ENCODE peak calls at places on chromosomes 5 and 9, in nine cellular contexts. X is brain microvascular endothelial cell; Z is AG04449; R is AG09309; E is CD8-positive, alpha-beta T cell; B is tibial artery; Y is GM13977; V is upper lobe of right lung; N is GM12865. J is an unnamed sample.

GRCh38 chr9:103397868-103398600 is 402.9 kb downstream of the CYLC2 start:
- DNase-seq in X (peak; percentile 76), Z (no peak), R (no peak), E (no peak), B (no peak), Y (peak; percentile 43), V (no peak), N (peak; percentile 65), J (peak; percentile 65)

GRCh38 chr5:7628248-7628647 is 222.7 kb downstream of the CFAP90 start:
- DNase-seq in X (no peak), Z (no peak), R (no peak), E (no peak), B (no peak), Y (no peak), V (no peak), N (no peak), J (no peak)

GRCh38 chr5:43073597-43074546 is 33.8 kb upstream of the ANXA2R start:
- DNase-seq in X (peak; percentile 41), Z (no peak), R (no peak), E (peak; percentile 22), B (no peak), Y (peak; percentile 59), V (no peak), N (peak; percentile 65), J (peak; percentile 66)

GRCh38 chr9:18485691-18486090 is 11.7 kb downstream of the ADAMTSL1 start:
- DNase-seq in X (peak; percentile 51), Z (no peak), R (no peak), E (no peak), B (no peak), Y (no peak), V (no peak), N (no peak), J (no peak)

GRCh38 chr5:163696270-163696887 is 191.0 kb downstream of the MAT2B start:
- DNase-seq in X (peak; percentile 25), Z (peak; percentile 21), R (peak; percentile 51), E (no peak), B (no peak), Y (peak; percentile 6), V (no peak), N (peak; percentile 67), J (peak; percentile 90)

GRCh38 chr5:35367534-35367933 is 137.2 kb upstream of the PRLR start:
- DNase-seq in X (no peak), Z (no peak), R (no peak), E (no peak), B (no peak), Y (no peak), V (no peak), N (no peak), J (no peak)

GRCh38 chr5:141686648-141687416 is 4.8 kb upstream of the ARAP3 start:
- DNase-seq in X (no peak), Z (no peak), R (no peak), E (no peak), B (no peak), Y (no peak), V (no peak), N (no peak), J (no peak)

GRCh38 chr9:105246656-105247162 is 2.3 kb downstream of the SLC44A1 start:
- DNase-seq in X (no peak), Z (no peak), R (no peak), E (no peak), B (no peak), Y (no peak), V (no peak), N (no peak), J (no peak)

GRCh38 chr9:93326056-93326455 is 125.4 kb upstream of the FAM120A start:
- DNase-seq in X (no peak), Z (no peak), R (no peak), E (no peak), B (no peak), Y (no peak), V (no peak), N (no peak), J (no peak)

GRCh38 chr5:51397996-51398395 is 14.7 kb downstream of the ISL1 start:
- DNase-seq in X (no peak), Z (no peak), R (no peak), E (no peak), B (no peak), Y (no peak), V (no peak), N (no peak), J (no peak)

GRCh38 chr9:6382681-6383080 is 30.3 kb upstream of the UHRF2 start:
- DNase-seq in X (no peak), Z (peak; percentile 5), R (no peak), E (no peak), B (no peak), Y (no peak), V (no peak), N (no peak), J (peak; percentile 54)

GRCh38 chr5:72115277-72115676 is 8.0 kb downstream of the MAP1B start:
- DNase-seq in X (no peak), Z (no peak), R (no peak), E (no peak), B (no peak), Y (no peak), V (no peak), N (no peak), J (no peak)

GRCh38 chr9:134875376-134875775 is 5.2 kb upstream of the FCN2 start:
- DNase-seq in X (no peak), Z (no peak), R (no peak), E (no peak), B (no peak), Y (no peak), V (no peak), N (no peak), J (no peak)

GRCh38 chr5:129053438-129053837 is 41.1 kb upstream of the ISOC1 start:
- DNase-seq in X (no peak), Z (no peak), R (no peak), E (no peak), B (no peak), Y (no peak), V (no peak), N (no peak), J (no peak)
- TF ChIP-seq CTCF in X (no peak), Z (no peak), R (no peak), E (no peak), B (no peak), Y (no peak), V (no peak), N (no peak), J (no peak)

GRCh38 chr9:12699529-12699928 is 6.3 kb downstream of the TYRP1 start:
- DNase-seq in X (no peak), Z (no peak), R (no peak), E (no peak), B (no peak), Y (no peak), V (no peak), N (no peak), J (peak; percentile 29)

GRCh38 chr9:12703996-12704395 is 10.8 kb downstream of the TYRP1 start:
- DNase-seq in X (no peak), Z (no peak), R (no peak), E (no peak), B (no peak), Y (no peak), V (no peak), N (no peak), J (no peak)

GRCh38 chr9:12705738-12706391 is 12.7 kb downstream of the TYRP1 start:
- DNase-seq in X (no peak), Z (no peak), R (no peak), E (no peak), B (no peak), Y (no peak), V (no peak), N (no peak), J (no peak)

GRCh38 chr9:12698986-12699385 is 5.8 kb downstream of the TYRP1 start:
- DNase-seq in X (no peak), Z (no peak), R (no peak), E (no peak), B (no peak), Y (no peak), V (no peak), N (no peak), J (no peak)

DNA sequence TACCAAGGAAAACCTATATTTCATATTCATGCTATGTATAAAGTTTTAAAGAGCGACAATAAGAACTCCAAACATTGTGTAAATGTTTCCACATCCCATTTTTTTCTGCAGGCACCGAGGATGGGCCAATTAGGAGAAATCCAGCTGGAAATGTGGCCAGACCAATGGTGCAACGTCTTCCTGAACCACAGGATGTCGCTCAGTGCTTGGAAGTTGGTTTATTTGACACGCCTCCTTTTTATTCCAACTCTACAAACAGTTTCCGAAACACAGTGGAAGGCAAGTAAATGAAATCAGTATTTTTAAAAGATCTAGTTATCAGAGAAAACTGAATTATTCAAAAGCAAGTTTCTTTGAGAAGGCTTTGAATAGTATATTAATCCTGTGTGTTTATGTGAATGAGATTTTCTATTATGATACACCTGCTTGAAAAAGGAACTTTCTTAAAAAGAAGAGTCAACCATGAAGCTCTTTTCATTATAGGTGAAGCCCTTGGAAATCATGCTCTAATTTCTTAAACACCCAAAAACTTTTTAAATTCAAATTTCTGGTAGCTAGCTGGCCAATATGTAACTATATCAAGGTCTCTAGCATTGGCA is 9.1 kb downstream of the TYRP1 start:
- DNase-seq in X (peak; percentile 67), Z (no peak), R (peak; percentile 59), E (no peak), B (no peak), Y (no peak), V (no peak), N (no peak), J (peak; percentile 76)
- TF ChIP-seq CTCF in X (peak; percentile 80), Z (peak; percentile 68), R (peak; percentile 75), E (no peak), B (peak; percentile 43), Y (no peak), V (peak; percentile 58), N (no peak), J (peak; percentile 58)

DNA sequence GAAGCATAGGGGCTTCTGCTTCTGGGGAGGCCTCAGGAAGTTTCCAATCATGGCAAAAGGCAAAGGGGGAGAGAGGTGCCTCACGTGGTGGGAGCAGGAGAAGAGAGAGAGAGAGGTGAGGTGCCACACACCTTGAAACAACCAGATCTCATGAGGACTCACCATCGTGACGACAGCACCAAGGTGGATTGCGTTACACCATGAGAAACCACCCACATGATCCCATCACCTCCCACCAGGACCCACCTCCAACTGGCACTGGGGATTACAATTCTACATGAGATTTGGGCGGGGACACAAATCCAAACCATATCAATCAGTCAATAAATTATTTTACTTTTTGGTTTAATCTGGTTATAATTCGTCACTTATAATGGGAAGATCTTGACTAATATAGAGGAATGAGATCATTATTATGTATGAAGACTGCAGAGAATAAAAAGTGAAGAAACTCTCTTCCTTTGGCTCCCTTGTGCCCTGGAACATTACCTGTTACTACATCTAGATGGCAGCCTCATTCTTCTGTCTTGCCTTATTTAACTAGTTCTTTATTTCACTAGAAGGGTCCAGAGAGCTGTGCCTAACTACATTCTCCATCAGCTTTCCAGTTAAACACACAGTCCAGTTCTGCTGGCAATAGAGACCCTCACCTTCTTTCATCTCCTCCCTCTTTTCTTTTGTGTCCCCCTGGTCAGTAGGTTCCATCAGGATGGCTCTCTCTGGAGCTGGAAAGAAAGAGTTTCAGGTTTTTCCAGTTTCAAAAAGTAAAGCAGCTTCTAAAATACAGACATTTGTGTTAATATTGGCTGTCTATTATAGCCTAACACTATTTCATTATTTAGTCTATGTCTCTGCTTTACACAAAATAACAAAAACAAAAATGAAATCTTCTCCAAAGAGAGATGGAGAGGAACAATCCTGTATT is 21.7 kb upstream of the SPINK7 start:
- DNase-seq in X (peak; percentile 5), Z (no peak), R (no peak), E (no peak), B (no peak), Y (peak; percentile 5), V (no peak), N (peak; percentile 11), J (peak; percentile 51)
- TF ChIP-seq CTCF in X (peak; percentile 58), Z (peak; percentile 38), R (peak; percentile 49), E (peak; percentile 26), B (no peak), Y (peak; percentile 51), V (peak; percentile 40), N (peak; percentile 29), J (peak; percentile 71)

GRCh38 chr5:106768392-106768791 is 902.3 kb downstream of the EFNA5 start:
- DNase-seq in X (no peak), Z (no peak), R (no peak), E (no peak), B (no peak), Y (no peak), V (no peak), N (no peak), J (no peak)
- TF ChIP-seq CTCF in X (no peak), Z (no peak), R (no peak), E (no peak), B (no peak), Y (no peak), V (no peak), N (no peak), J (no peak)